ENCODE peak calls at places on chromosomes 12 and 14, in six cellular contexts. One of them, this sample, is unnamed.

GRCh38 chr12:106071686-106072085 is 67.1 kb downstream of the NUAK1 start:
- DNase-seq in neuronal stem cell: no peak
- DNase-seq in heart right ventricle: no peak
- DNase-seq in CD4-positive, alpha-beta memory T cell: no peak
- DNase-seq in cardiac muscle cell: no peak
- DNase-seq in MG63: no peak
- DNase-seq in this sample: no peak

GRCh38 chr14:68244272-68244975 is 424.8 kb downstream of the RAD51B start:
- DNase-seq in neuronal stem cell: no peak
- DNase-seq in heart right ventricle: no peak
- DNase-seq in CD4-positive, alpha-beta memory T cell: no peak
- DNase-seq in cardiac muscle cell: no peak
- DNase-seq in MG63: no peak
- DNase-seq in this sample: no peak

GRCh38 chr12:125243811-125244210 is 178.6 kb downstream of the AACS start:
- DNase-seq in neuronal stem cell: no peak
- DNase-seq in heart right ventricle: no peak
- DNase-seq in CD4-positive, alpha-beta memory T cell: no peak
- DNase-seq in cardiac muscle cell: no peak
- DNase-seq in MG63: no peak
- DNase-seq in this sample: no peak

GRCh38 chr12:8687846-8688601 is 9.8 kb upstream of the RIMKLB start:
- DNase-seq in neuronal stem cell: no peak
- DNase-seq in heart right ventricle: no peak
- DNase-seq in CD4-positive, alpha-beta memory T cell: no peak
- DNase-seq in cardiac muscle cell: peak; percentile 90
- DNase-seq in MG63: peak; percentile 59
- DNase-seq in this sample: no peak

GRCh38 chr12:128627659-128628058 is 196.1 kb downstream of the SLC15A4 start:
- DNase-seq in neuronal stem cell: no peak
- DNase-seq in heart right ventricle: no peak
- DNase-seq in CD4-positive, alpha-beta memory T cell: no peak
- DNase-seq in cardiac muscle cell: no peak
- DNase-seq in MG63: no peak
- DNase-seq in this sample: no peak

GRCh38 chr12:125467363-125467762 is 402.1 kb downstream of the AACS start:
- DNase-seq in neuronal stem cell: no peak
- DNase-seq in heart right ventricle: no peak
- DNase-seq in CD4-positive, alpha-beta memory T cell: no peak
- DNase-seq in cardiac muscle cell: no peak
- DNase-seq in MG63: no peak
- DNase-seq in this sample: no peak

GRCh38 chr14:97802430-97802829 is 1005.2 kb downstream of the VRK1 start:
- DNase-seq in neuronal stem cell: no peak
- DNase-seq in heart right ventricle: no peak
- DNase-seq in CD4-positive, alpha-beta memory T cell: no peak
- DNase-seq in cardiac muscle cell: no peak
- DNase-seq in MG63: no peak
- DNase-seq in this sample: no peak

GRCh38 chr14:91245029-91245428 is 525 bp upstream of the GPR68 start:
- DNase-seq in neuronal stem cell: no peak
- DNase-seq in heart right ventricle: no peak
- DNase-seq in CD4-positive, alpha-beta memory T cell: peak; percentile 90
- DNase-seq in cardiac muscle cell: no peak
- DNase-seq in MG63: no peak
- DNase-seq in this sample: peak; percentile 56

GRCh38 chr14:65117795-65118746 is 15.8 kb upstream of the MAX start:
- DNase-seq in neuronal stem cell: no peak
- DNase-seq in heart right ventricle: no peak
- DNase-seq in CD4-positive, alpha-beta memory T cell: no peak
- DNase-seq in cardiac muscle cell: no peak
- DNase-seq in MG63: no peak
- DNase-seq in this sample: no peak

GRCh38 chr12:89464974-89465592 is 59.5 kb downstream of the GALNT4 start:
- DNase-seq in neuronal stem cell: no peak
- DNase-seq in heart right ventricle: no peak
- DNase-seq in CD4-positive, alpha-beta memory T cell: no peak
- DNase-seq in cardiac muscle cell: no peak
- DNase-seq in MG63: no peak
- DNase-seq in this sample: no peak

GRCh38 chr12:6841139-6841515 is 402 bp downstream of the GNB3 start:
- DNase-seq in neuronal stem cell: no peak
- DNase-seq in heart right ventricle: no peak
- DNase-seq in CD4-positive, alpha-beta memory T cell: no peak
- DNase-seq in cardiac muscle cell: no peak
- DNase-seq in MG63: no peak
- DNase-seq in this sample: no peak

GRCh38 chr12:57147641-57147944 is 174 bp upstream of the LRP1-AS start:
- DNase-seq in neuronal stem cell: no peak
- DNase-seq in heart right ventricle: no peak
- DNase-seq in CD4-positive, alpha-beta memory T cell: no peak
- DNase-seq in cardiac muscle cell: peak; percentile 67
- DNase-seq in MG63: no peak
- DNase-seq in this sample: no peak

GRCh38 chr12:48125985-48126384 is 6.8 kb downstream of the PFKM start:
- DNase-seq in neuronal stem cell: no peak
- DNase-seq in heart right ventricle: peak; percentile 59
- DNase-seq in CD4-positive, alpha-beta memory T cell: no peak
- DNase-seq in cardiac muscle cell: no peak
- DNase-seq in MG63: no peak
- DNase-seq in this sample: no peak

GRCh38 chr14:94001501-94002396 is 4.6 kb downstream of the CCDC197 start:
- DNase-seq in neuronal stem cell: peak; percentile 56
- DNase-seq in heart right ventricle: peak; percentile 38
- DNase-seq in CD4-positive, alpha-beta memory T cell: peak; percentile 54
- DNase-seq in cardiac muscle cell: peak; percentile 71
- DNase-seq in MG63: peak; percentile 30
- DNase-seq in this sample: peak; percentile 79

GRCh38 chr14:105858676-105859025 is 332.3 kb downstream of the TMEM121 start:
- DNase-seq in neuronal stem cell: no peak
- DNase-seq in heart right ventricle: no peak
- DNase-seq in CD4-positive, alpha-beta memory T cell: no peak
- DNase-seq in cardiac muscle cell: no peak
- DNase-seq in MG63: no peak
- DNase-seq in this sample: peak; percentile 5

GRCh38 chr14:61662437-61663311 is 32.6 kb upstream of the HIF1A start:
- DNase-seq in neuronal stem cell: no peak
- DNase-seq in heart right ventricle: no peak
- DNase-seq in CD4-positive, alpha-beta memory T cell: peak; percentile 70
- DNase-seq in cardiac muscle cell: peak; percentile 80
- DNase-seq in MG63: peak; percentile 18
- DNase-seq in this sample: peak; percentile 38

GRCh38 chr14:59474172-59474571 is 9.0 kb upstream of the GPR135 start:
- DNase-seq in neuronal stem cell: no peak
- DNase-seq in heart right ventricle: no peak
- DNase-seq in CD4-positive, alpha-beta memory T cell: no peak
- DNase-seq in cardiac muscle cell: peak; percentile 76
- DNase-seq in MG63: no peak
- DNase-seq in this sample: no peak

GRCh38 chr14:99524091-99524661 is 43.0 kb downstream of the CCNK start:
- DNase-seq in neuronal stem cell: no peak
- DNase-seq in heart right ventricle: no peak
- DNase-seq in CD4-positive, alpha-beta memory T cell: no peak
- DNase-seq in cardiac muscle cell: no peak
- DNase-seq in MG63: no peak
- DNase-seq in this sample: no peak

GRCh38 chr14:61528591-61529021 is 166.7 kb upstream of the HIF1A start:
- DNase-seq in neuronal stem cell: no peak
- DNase-seq in heart right ventricle: no peak
- DNase-seq in CD4-positive, alpha-beta memory T cell: peak; percentile 21
- DNase-seq in cardiac muscle cell: peak; percentile 76
- DNase-seq in MG63: no peak
- DNase-seq in this sample: no peak

GRCh38 chr12:51717325-51717925 is 126.4 kb downstream of the SCN8A start:
- DNase-seq in neuronal stem cell: no peak
- DNase-seq in heart right ventricle: no peak
- DNase-seq in CD4-positive, alpha-beta memory T cell: no peak
- DNase-seq in cardiac muscle cell: no peak
- DNase-seq in MG63: no peak
- DNase-seq in this sample: no peak

GRCh38 chr12:74412607-74413230 is 124.9 kb upstream of the ATXN7L3B start:
- DNase-seq in neuronal stem cell: peak; percentile 6
- DNase-seq in heart right ventricle: no peak
- DNase-seq in CD4-positive, alpha-beta memory T cell: no peak
- DNase-seq in cardiac muscle cell: peak; percentile 29
- DNase-seq in MG63: no peak
- DNase-seq in this sample: no peak

GRCh38 chr12:131189781-131190180 is 236.1 kb downstream of the ADGRD1 start:
- DNase-seq in neuronal stem cell: no peak
- DNase-seq in heart right ventricle: no peak
- DNase-seq in CD4-positive, alpha-beta memory T cell: no peak
- DNase-seq in cardiac muscle cell: no peak
- DNase-seq in MG63: no peak
- DNase-seq in this sample: no peak

GRCh38 chr12:132487311-132487741 is 2.6 kb upstream of the FBRSL1 start:
- DNase-seq in neuronal stem cell: no peak
- DNase-seq in heart right ventricle: peak; percentile 12
- DNase-seq in CD4-positive, alpha-beta memory T cell: no peak
- DNase-seq in cardiac muscle cell: no peak
- DNase-seq in MG63: no peak
- DNase-seq in this sample: peak; percentile 22

GRCh38 chr12:132489602-132490239 is at the start of gene FBRSL1:
- DNase-seq in neuronal stem cell: peak; percentile 87
- DNase-seq in heart right ventricle: peak; percentile 92
- DNase-seq in CD4-positive, alpha-beta memory T cell: peak; percentile 89
- DNase-seq in cardiac muscle cell: peak; percentile 91
- DNase-seq in MG63: peak; percentile 88
- DNase-seq in this sample: peak; percentile 94

GRCh38 chr12:132488127-132489077 is 1.5 kb upstream of the FBRSL1 start:
- DNase-seq in neuronal stem cell: no peak
- DNase-seq in heart right ventricle: peak; percentile 61
- DNase-seq in CD4-positive, alpha-beta memory T cell: peak; percentile 47
- DNase-seq in cardiac muscle cell: no peak
- DNase-seq in MG63: no peak
- DNase-seq in this sample: peak; percentile 53

GRCh38 chr12:132490481-132491348 is 764 bp downstream of the FBRSL1 start:
- DNase-seq in neuronal stem cell: no peak
- DNase-seq in heart right ventricle: no peak
- DNase-seq in CD4-positive, alpha-beta memory T cell: no peak
- DNase-seq in cardiac muscle cell: peak; percentile 40
- DNase-seq in MG63: peak; percentile 43
- DNase-seq in this sample: no peak

GRCh38 chr12:132489078-132489601 is 811 bp upstream of the FBRSL1 start:
- DNase-seq in neuronal stem cell: peak; percentile 21
- DNase-seq in heart right ventricle: peak; percentile 51
- DNase-seq in CD4-positive, alpha-beta memory T cell: peak; percentile 68
- DNase-seq in cardiac muscle cell: no peak
- DNase-seq in MG63: no peak
- DNase-seq in this sample: peak; percentile 71
- H3K27me3 ChIP-seq in neuronal stem cell: peaks cover 47% of the 10 kb centered on the region
- H3K27me3 ChIP-seq in heart right ventricle: no peaks in the 10 kb centered on the region
- H3K27me3 ChIP-seq in CD4-positive, alpha-beta memory T cell: no peaks in the 10 kb centered on the region
- H3K27me3 ChIP-seq in cardiac muscle cell: peaks cover 46% of the 10 kb centered on the region
- H3K27me3 ChIP-seq in MG63: no peaks in the 10 kb centered on the region
- H3K27me3 ChIP-seq in this sample: no peaks in the 10 kb centered on the region

DNA sequence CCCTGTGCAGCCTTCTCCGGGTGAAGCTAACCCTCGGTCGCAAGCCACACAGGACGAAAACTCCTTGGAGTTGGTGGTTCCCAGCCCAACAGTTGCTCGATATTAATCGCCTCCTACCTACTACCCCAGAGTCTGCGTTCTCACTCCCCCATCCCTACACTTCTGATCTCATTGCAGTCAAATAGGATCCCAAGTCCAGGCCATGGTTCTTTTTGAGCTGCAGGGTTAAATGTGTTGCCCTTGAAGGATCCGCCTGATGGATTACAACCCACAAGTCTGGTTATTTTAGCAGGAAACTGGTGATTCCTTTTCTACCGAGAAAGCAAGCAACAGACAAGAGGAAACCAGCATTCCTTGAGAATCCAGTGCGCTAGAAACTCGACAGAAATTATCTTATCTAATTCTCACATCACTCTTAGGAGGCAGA is 755 bp upstream of the NIN start:
- DNase-seq in neuronal stem cell: no peak
- DNase-seq in heart right ventricle: no peak
- DNase-seq in CD4-positive, alpha-beta memory T cell: no peak
- DNase-seq in cardiac muscle cell: no peak
- DNase-seq in MG63: peak; percentile 4
- DNase-seq in this sample: no peak
- H3K27me3 ChIP-seq in neuronal stem cell: no peaks in the 10 kb centered on the region
- H3K27me3 ChIP-seq in heart right ventricle: no peaks in the 10 kb centered on the region
- H3K27me3 ChIP-seq in CD4-positive, alpha-beta memory T cell: no peaks in the 10 kb centered on the region
- H3K27me3 ChIP-seq in cardiac muscle cell: peaks cover 59% of the 10 kb centered on the region
- H3K27me3 ChIP-seq in MG63: no peaks in the 10 kb centered on the region
- H3K27me3 ChIP-seq in this sample: no peaks in the 10 kb centered on the region

DNA sequence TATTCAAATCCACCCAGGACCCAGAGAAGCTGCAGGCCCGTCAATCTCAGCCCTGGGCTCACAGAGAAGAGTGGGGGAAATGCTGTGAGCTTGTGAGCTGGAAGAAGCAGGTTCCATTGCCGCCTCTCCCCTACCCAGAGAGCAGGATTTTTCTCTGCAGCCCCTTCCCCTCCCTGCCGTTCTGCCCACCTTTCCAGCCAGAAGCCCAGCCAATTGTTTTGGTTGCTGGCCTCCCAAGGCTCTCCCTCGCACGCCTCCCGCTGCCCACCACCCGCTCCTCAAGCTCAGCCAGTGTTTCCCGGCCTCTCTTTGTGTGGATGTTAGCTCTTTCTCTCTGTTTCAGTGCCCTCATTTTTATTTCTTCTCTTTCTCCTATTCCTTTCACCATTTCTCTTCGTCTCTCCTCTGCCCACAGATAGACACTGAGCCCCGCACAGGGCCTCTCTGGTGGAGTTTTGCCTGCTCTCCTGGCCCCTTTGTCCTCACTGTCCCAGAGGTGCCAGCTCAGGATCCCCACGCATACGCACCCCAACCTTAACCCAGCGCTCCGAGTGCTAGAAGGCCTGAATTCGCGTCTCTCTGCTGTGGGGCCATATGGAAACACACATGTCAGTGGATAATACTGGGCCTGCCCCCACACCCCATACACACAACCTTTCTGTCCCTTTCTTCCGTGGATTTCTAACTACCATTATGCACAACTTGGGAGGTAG is 55.0 kb downstream of the SMUG1 start:
- DNase-seq in neuronal stem cell: no peak
- DNase-seq in heart right ventricle: no peak
- DNase-seq in CD4-positive, alpha-beta memory T cell: no peak
- DNase-seq in cardiac muscle cell: no peak
- DNase-seq in MG63: no peak
- DNase-seq in this sample: no peak
- H3K27me3 ChIP-seq in neuronal stem cell: peaks cover 98% of the 10 kb centered on the region
- H3K27me3 ChIP-seq in heart right ventricle: peaks cover 93% of the 10 kb centered on the region
- H3K27me3 ChIP-seq in CD4-positive, alpha-beta memory T cell: peaks cover 4% of the 10 kb centered on the region
- H3K27me3 ChIP-seq in cardiac muscle cell: peaks cover 93% of the 10 kb centered on the region
- H3K27me3 ChIP-seq in MG63: no peaks in the 10 kb centered on the region
- H3K27me3 ChIP-seq in this sample: peaks cover 12% of the 10 kb centered on the region

DNA sequence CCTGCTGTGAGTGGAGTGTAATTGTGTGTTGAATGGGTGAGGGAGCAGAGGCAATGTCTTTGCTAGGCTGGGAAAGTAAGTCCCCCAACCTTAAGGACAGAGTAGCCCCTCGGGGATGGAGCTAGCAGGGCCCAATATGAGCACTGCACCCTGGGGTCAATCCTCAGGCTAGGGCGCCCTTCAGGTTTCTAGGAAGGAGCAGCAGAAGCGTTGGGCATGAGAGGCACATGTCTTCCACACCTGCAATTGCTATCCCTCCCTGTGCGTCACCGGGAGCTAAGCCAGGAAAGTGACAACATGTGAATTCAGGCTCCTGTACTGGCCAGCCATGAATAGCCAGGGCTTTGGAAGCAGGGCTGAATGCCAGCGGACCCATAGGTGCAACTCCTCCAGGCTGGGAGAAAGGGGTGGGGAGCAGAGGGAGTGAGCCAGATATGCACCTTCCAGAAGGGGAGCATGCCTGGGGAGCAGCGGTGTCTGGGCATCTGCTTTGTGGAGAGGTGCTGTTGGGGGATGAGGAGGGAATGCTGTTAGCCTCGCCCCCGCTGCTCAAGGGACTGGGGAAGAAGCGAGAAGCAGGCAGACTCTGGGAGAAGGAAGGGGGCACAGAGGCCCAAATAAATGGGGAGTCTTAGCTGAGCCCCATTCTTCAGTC is 6.0 kb downstream of the HOXC5 start:
- DNase-seq in neuronal stem cell: no peak
- DNase-seq in heart right ventricle: no peak
- DNase-seq in CD4-positive, alpha-beta memory T cell: no peak
- DNase-seq in cardiac muscle cell: no peak
- DNase-seq in MG63: no peak
- DNase-seq in this sample: no peak
- H3K27me3 ChIP-seq in neuronal stem cell: peaks cover 97% of the 10 kb centered on the region
- H3K27me3 ChIP-seq in heart right ventricle: peaks cover 99% of the 10 kb centered on the region
- H3K27me3 ChIP-seq in CD4-positive, alpha-beta memory T cell: peaks cover 46% of the 10 kb centered on the region
- H3K27me3 ChIP-seq in cardiac muscle cell: peaks cover 100% of the 10 kb centered on the region
- H3K27me3 ChIP-seq in MG63: no peaks in the 10 kb centered on the region
- H3K27me3 ChIP-seq in this sample: peaks cover 28% of the 10 kb centered on the region

This sample was measured in CD8-positive, alpha-beta T cell.